ENCODE peak calls at places on chromosomes 5 and 9, in ten cellular contexts. One of them, this sample, is unnamed.

GRCh38 chr9:105331160-105331559 is 86.7 kb downstream of the SLC44A1 start:
- DNase-seq in aorta: no peak
- DNase-seq in Peyer's patch: no peak
- DNase-seq in CD4-positive, alpha-beta memory T cell: no peak
- DNase-seq in GM23248: no peak
- DNase-seq in A549: no peak
- DNase-seq in fibroblast of lung: no peak
- DNase-seq in CD4-positive, alpha-beta T cell: no peak
- DNase-seq in SK-N-SH: no peak
- DNase-seq in endodermal cell: no peak
- DNase-seq in this sample: no peak

GRCh38 chr5:7396169-7397004 is 449 bp downstream of the ADCY2 start:
- DNase-seq in aorta: peak; percentile 47
- DNase-seq in Peyer's patch: no peak
- DNase-seq in CD4-positive, alpha-beta memory T cell: no peak
- DNase-seq in GM23248: peak; percentile 50
- DNase-seq in A549: no peak
- DNase-seq in fibroblast of lung: peak; percentile 34
- DNase-seq in CD4-positive, alpha-beta T cell: no peak
- DNase-seq in SK-N-SH: peak; percentile 27
- DNase-seq in endodermal cell: peak; percentile 74
- DNase-seq in this sample: peak; percentile 3

GRCh38 chr5:156934450-156935211 is 28.4 kb downstream of the TIMD4 start:
- DNase-seq in aorta: no peak
- DNase-seq in Peyer's patch: peak; percentile 55
- DNase-seq in CD4-positive, alpha-beta memory T cell: peak; percentile 46
- DNase-seq in GM23248: peak; percentile 30
- DNase-seq in A549: peak; percentile 8
- DNase-seq in fibroblast of lung: no peak
- DNase-seq in CD4-positive, alpha-beta T cell: peak; percentile 47
- DNase-seq in SK-N-SH: peak; percentile 36
- DNase-seq in endodermal cell: peak; percentile 75
- DNase-seq in this sample: no peak

GRCh38 chr5:150209020-150209635 is 19.3 kb downstream of the SLC6A7 start:
- DNase-seq in aorta: peak; percentile 73
- DNase-seq in Peyer's patch: peak; percentile 83
- DNase-seq in CD4-positive, alpha-beta memory T cell: no peak
- DNase-seq in GM23248: peak; percentile 64
- DNase-seq in A549: no peak
- DNase-seq in fibroblast of lung: peak; percentile 85
- DNase-seq in CD4-positive, alpha-beta T cell: no peak
- DNase-seq in SK-N-SH: no peak
- DNase-seq in endodermal cell: no peak
- DNase-seq in this sample: peak; percentile 64

GRCh38 chr9:86034863-86035734 is 64.3 kb downstream of the GOLM1 start:
- DNase-seq in aorta: no peak
- DNase-seq in Peyer's patch: peak; percentile 72
- DNase-seq in CD4-positive, alpha-beta memory T cell: no peak
- DNase-seq in GM23248: peak; percentile 60
- DNase-seq in A549: peak; percentile 71
- DNase-seq in fibroblast of lung: peak; percentile 66
- DNase-seq in CD4-positive, alpha-beta T cell: no peak
- DNase-seq in SK-N-SH: peak; percentile 76
- DNase-seq in endodermal cell: peak; percentile 83
- DNase-seq in this sample: no peak

GRCh38 chr9:36862206-36863145 is 171.6 kb downstream of the PAX5 start:
- DNase-seq in aorta: peak; percentile 38
- DNase-seq in Peyer's patch: peak; percentile 62
- DNase-seq in CD4-positive, alpha-beta memory T cell: no peak
- DNase-seq in GM23248: peak; percentile 66
- DNase-seq in A549: peak; percentile 60
- DNase-seq in fibroblast of lung: peak; percentile 39
- DNase-seq in CD4-positive, alpha-beta T cell: no peak
- DNase-seq in SK-N-SH: peak; percentile 80
- DNase-seq in endodermal cell: peak; percentile 87
- DNase-seq in this sample: no peak

GRCh38 chr9:108903437-108904103 is 30.4 kb downstream of the ELP1 start:
- DNase-seq in aorta: no peak
- DNase-seq in Peyer's patch: no peak
- DNase-seq in CD4-positive, alpha-beta memory T cell: no peak
- DNase-seq in GM23248: no peak
- DNase-seq in A549: no peak
- DNase-seq in fibroblast of lung: peak; percentile 37
- DNase-seq in CD4-positive, alpha-beta T cell: no peak
- DNase-seq in SK-N-SH: no peak
- DNase-seq in endodermal cell: no peak
- DNase-seq in this sample: no peak

GRCh38 chr9:84325347-84325982 is 15.1 kb downstream of the SLC28A3 start:
- DNase-seq in aorta: no peak
- DNase-seq in Peyer's patch: peak; percentile 61
- DNase-seq in CD4-positive, alpha-beta memory T cell: no peak
- DNase-seq in GM23248: peak; percentile 47
- DNase-seq in A549: no peak
- DNase-seq in fibroblast of lung: peak; percentile 53
- DNase-seq in CD4-positive, alpha-beta T cell: no peak
- DNase-seq in SK-N-SH: no peak
- DNase-seq in endodermal cell: no peak
- DNase-seq in this sample: peak; percentile 41

GRCh38 chr9:124855944-124856773 is 2.9 kb downstream of the WDR38 start:
- DNase-seq in aorta: no peak
- DNase-seq in Peyer's patch: no peak
- DNase-seq in CD4-positive, alpha-beta memory T cell: peak; percentile 23
- DNase-seq in GM23248: peak; percentile 54
- DNase-seq in A549: no peak
- DNase-seq in fibroblast of lung: peak; percentile 23
- DNase-seq in CD4-positive, alpha-beta T cell: no peak
- DNase-seq in SK-N-SH: peak; percentile 73
- DNase-seq in endodermal cell: peak; percentile 93
- DNase-seq in this sample: no peak

GRCh38 chr5:175015028-175015427 is 290.6 kb downstream of the MSX2 start:
- DNase-seq in aorta: no peak
- DNase-seq in Peyer's patch: no peak
- DNase-seq in CD4-positive, alpha-beta memory T cell: no peak
- DNase-seq in GM23248: no peak
- DNase-seq in A549: peak; percentile 29
- DNase-seq in fibroblast of lung: no peak
- DNase-seq in CD4-positive, alpha-beta T cell: no peak
- DNase-seq in SK-N-SH: no peak
- DNase-seq in endodermal cell: no peak
- DNase-seq in this sample: no peak

GRCh38 chr9:114321759-114322158 is 1.1 kb upstream of the ORM1 start:
- DNase-seq in aorta: no peak
- DNase-seq in Peyer's patch: no peak
- DNase-seq in CD4-positive, alpha-beta memory T cell: no peak
- DNase-seq in GM23248: peak; percentile 58
- DNase-seq in A549: no peak
- DNase-seq in fibroblast of lung: peak; percentile 74
- DNase-seq in CD4-positive, alpha-beta T cell: no peak
- DNase-seq in SK-N-SH: no peak
- DNase-seq in endodermal cell: no peak
- DNase-seq in this sample: no peak

GRCh38 chr9:90099262-90099982 is 494.6 kb downstream of the GADD45G start:
- DNase-seq in aorta: no peak
- DNase-seq in Peyer's patch: no peak
- DNase-seq in CD4-positive, alpha-beta memory T cell: no peak
- DNase-seq in GM23248: peak; percentile 42
- DNase-seq in A549: no peak
- DNase-seq in fibroblast of lung: peak; percentile 37
- DNase-seq in CD4-positive, alpha-beta T cell: no peak
- DNase-seq in SK-N-SH: peak; percentile 43
- DNase-seq in endodermal cell: no peak
- DNase-seq in this sample: no peak

GRCh38 chr9:19781240-19781639 is 7.6 kb downstream of the SLC24A2 start:
- DNase-seq in aorta: no peak
- DNase-seq in Peyer's patch: no peak
- DNase-seq in CD4-positive, alpha-beta memory T cell: no peak
- DNase-seq in GM23248: no peak
- DNase-seq in A549: no peak
- DNase-seq in fibroblast of lung: no peak
- DNase-seq in CD4-positive, alpha-beta T cell: no peak
- DNase-seq in SK-N-SH: peak; percentile 27
- DNase-seq in endodermal cell: no peak
- DNase-seq in this sample: no peak

GRCh38 chr9:16356196-16356765 is 514.2 kb downstream of the BNC2 start:
- DNase-seq in aorta: no peak
- DNase-seq in Peyer's patch: no peak
- DNase-seq in CD4-positive, alpha-beta memory T cell: no peak
- DNase-seq in GM23248: no peak
- DNase-seq in A549: no peak
- DNase-seq in fibroblast of lung: no peak
- DNase-seq in CD4-positive, alpha-beta T cell: no peak
- DNase-seq in SK-N-SH: no peak
- DNase-seq in endodermal cell: no peak
- DNase-seq in this sample: no peak

GRCh38 chr9:4548796-4549725 is 58.8 kb downstream of the SLC1A1 start:
- DNase-seq in aorta: no peak
- DNase-seq in Peyer's patch: peak; percentile 49
- DNase-seq in CD4-positive, alpha-beta memory T cell: no peak
- DNase-seq in GM23248: peak; percentile 39
- DNase-seq in A549: peak; percentile 23
- DNase-seq in fibroblast of lung: no peak
- DNase-seq in CD4-positive, alpha-beta T cell: no peak
- DNase-seq in SK-N-SH: peak; percentile 16
- DNase-seq in endodermal cell: peak; percentile 92
- DNase-seq in this sample: no peak

DNA sequence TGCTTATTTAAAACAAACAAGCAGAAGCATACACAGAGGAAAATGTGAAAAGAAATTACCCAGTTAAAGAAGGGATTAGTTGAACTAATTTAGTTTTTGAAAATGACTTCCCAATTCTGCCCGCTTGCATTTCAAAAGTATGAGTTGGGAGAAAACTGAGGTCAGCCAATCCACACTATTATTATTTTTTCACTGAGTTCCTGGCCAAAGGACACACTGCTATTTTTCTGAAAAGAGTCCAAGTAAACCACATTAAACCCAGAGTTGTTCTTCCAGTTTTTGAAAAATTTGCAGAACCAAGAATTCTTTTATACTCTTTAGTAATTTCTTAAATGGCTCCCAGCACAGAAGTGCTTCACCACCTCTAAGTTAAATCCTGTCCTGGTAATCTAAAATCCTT is 7.5 kb downstream of the SMU1 start:
- DNase-seq in aorta: no peak
- DNase-seq in Peyer's patch: no peak
- DNase-seq in CD4-positive, alpha-beta memory T cell: no peak
- DNase-seq in GM23248: no peak
- DNase-seq in A549: no peak
- DNase-seq in fibroblast of lung: peak; percentile 28
- DNase-seq in CD4-positive, alpha-beta T cell: no peak
- DNase-seq in SK-N-SH: no peak
- DNase-seq in endodermal cell: no peak
- DNase-seq in this sample: no peak
- H3K27ac ChIP-seq in aorta: no peak overlapping the region
- H3K27ac ChIP-seq in Peyer's patch: no peak overlapping the region
- H3K27ac ChIP-seq in CD4-positive, alpha-beta memory T cell: no peak overlapping the region
- H3K27ac ChIP-seq in GM23248: no peak overlapping the region
- H3K27ac ChIP-seq in A549: no peak overlapping the region
- H3K27ac ChIP-seq in fibroblast of lung: no peak overlapping the region
- H3K27ac ChIP-seq in CD4-positive, alpha-beta T cell: no peak overlapping the region
- H3K27ac ChIP-seq in SK-N-SH: no peak overlapping the region
- H3K27ac ChIP-seq in endodermal cell: no peak overlapping the region
- H3K27ac ChIP-seq in this sample: no peak overlapping the region

GRCh38 chr5:671459-672328 is 21.5 kb downstream of the TPPP start:
- DNase-seq in aorta: peak; percentile 75
- DNase-seq in Peyer's patch: peak; percentile 89
- DNase-seq in CD4-positive, alpha-beta memory T cell: peak; percentile 73
- DNase-seq in GM23248: peak; percentile 78
- DNase-seq in A549: peak; percentile 75
- DNase-seq in fibroblast of lung: peak; percentile 27
- DNase-seq in CD4-positive, alpha-beta T cell: peak; percentile 59
- DNase-seq in SK-N-SH: peak; percentile 92
- DNase-seq in endodermal cell: peak; percentile 93
- DNase-seq in this sample: no peak

GRCh38 chr5:670396-671270 is 22.5 kb downstream of the TPPP start:
- DNase-seq in aorta: peak; percentile 42
- DNase-seq in Peyer's patch: no peak
- DNase-seq in CD4-positive, alpha-beta memory T cell: peak; percentile 31
- DNase-seq in GM23248: no peak
- DNase-seq in A549: no peak
- DNase-seq in fibroblast of lung: no peak
- DNase-seq in CD4-positive, alpha-beta T cell: no peak
- DNase-seq in SK-N-SH: peak; percentile 7
- DNase-seq in endodermal cell: no peak
- DNase-seq in this sample: no peak

GRCh38 chr5:673837-674629 is 19.1 kb downstream of the TPPP start:
- DNase-seq in aorta: peak; percentile 43
- DNase-seq in Peyer's patch: peak; percentile 45
- DNase-seq in CD4-positive, alpha-beta memory T cell: peak; percentile 41
- DNase-seq in GM23248: peak; percentile 30
- DNase-seq in A549: no peak
- DNase-seq in fibroblast of lung: no peak
- DNase-seq in CD4-positive, alpha-beta T cell: no peak
- DNase-seq in SK-N-SH: no peak
- DNase-seq in endodermal cell: no peak
- DNase-seq in this sample: no peak

GRCh38 chr5:673140-673836 is 19.9 kb downstream of the TPPP start:
- DNase-seq in aorta: peak; percentile 48
- DNase-seq in Peyer's patch: peak; percentile 46
- DNase-seq in CD4-positive, alpha-beta memory T cell: peak; percentile 35
- DNase-seq in GM23248: no peak
- DNase-seq in A549: no peak
- DNase-seq in fibroblast of lung: no peak
- DNase-seq in CD4-positive, alpha-beta T cell: no peak
- DNase-seq in SK-N-SH: peak; percentile 54
- DNase-seq in endodermal cell: no peak
- DNase-seq in this sample: no peak

GRCh38 chr5:672329-673139 is 20.6 kb downstream of the TPPP start:
- DNase-seq in aorta: peak; percentile 79
- DNase-seq in Peyer's patch: peak; percentile 86
- DNase-seq in CD4-positive, alpha-beta memory T cell: peak; percentile 97
- DNase-seq in GM23248: peak; percentile 81
- DNase-seq in A549: peak; percentile 79
- DNase-seq in fibroblast of lung: peak; percentile 67
- DNase-seq in CD4-positive, alpha-beta T cell: peak; percentile 55
- DNase-seq in SK-N-SH: peak; percentile 84
- DNase-seq in endodermal cell: peak; percentile 84
- DNase-seq in this sample: peak; percentile 16
- H3K27ac ChIP-seq in aorta: no peak overlapping the region
- H3K27ac ChIP-seq in Peyer's patch: peak overlapping the region; percentile 71
- H3K27ac ChIP-seq in CD4-positive, alpha-beta memory T cell: peak overlapping the region; percentile 59
- H3K27ac ChIP-seq in GM23248: no peak overlapping the region
- H3K27ac ChIP-seq in A549: peak overlapping the region; percentile 66
- H3K27ac ChIP-seq in fibroblast of lung: no peak overlapping the region
- H3K27ac ChIP-seq in CD4-positive, alpha-beta T cell: no peak overlapping the region
- H3K27ac ChIP-seq in SK-N-SH: no peak overlapping the region
- H3K27ac ChIP-seq in endodermal cell: peak overlapping the region; percentile 88
- H3K27ac ChIP-seq in this sample: no peak overlapping the region

GRCh38 chr5:17216176-17216973 is 1.1 kb upstream of the BASP1 start:
- DNase-seq in aorta: peak; percentile 86
- DNase-seq in Peyer's patch: peak; percentile 91
- DNase-seq in CD4-positive, alpha-beta memory T cell: no peak
- DNase-seq in GM23248: peak; percentile 90
- DNase-seq in A549: peak; percentile 73
- DNase-seq in fibroblast of lung: peak; percentile 70
- DNase-seq in CD4-positive, alpha-beta T cell: peak; percentile 9
- DNase-seq in SK-N-SH: peak; percentile 76
- DNase-seq in endodermal cell: peak; percentile 94
- DNase-seq in this sample: peak; percentile 39
- H3K27ac ChIP-seq in aorta: no peak overlapping the region
- H3K27ac ChIP-seq in Peyer's patch: peak overlapping the region; percentile 57
- H3K27ac ChIP-seq in CD4-positive, alpha-beta memory T cell: no peak overlapping the region
- H3K27ac ChIP-seq in GM23248: no peak overlapping the region
- H3K27ac ChIP-seq in A549: peak overlapping the region; percentile 98
- H3K27ac ChIP-seq in fibroblast of lung: no peak overlapping the region
- H3K27ac ChIP-seq in CD4-positive, alpha-beta T cell: no peak overlapping the region
- H3K27ac ChIP-seq in SK-N-SH: peak overlapping the region; percentile 20
- H3K27ac ChIP-seq in endodermal cell: peak overlapping the region; percentile 77
- H3K27ac ChIP-seq in this sample: peak overlapping the region; percentile 26

GRCh38 chr5:147711019-147711418 is 71.5 kb downstream of the JAKMIP2 start:
- DNase-seq in aorta: no peak
- DNase-seq in Peyer's patch: no peak
- DNase-seq in CD4-positive, alpha-beta memory T cell: no peak
- DNase-seq in GM23248: no peak
- DNase-seq in A549: no peak
- DNase-seq in fibroblast of lung: no peak
- DNase-seq in CD4-positive, alpha-beta T cell: no peak
- DNase-seq in SK-N-SH: no peak
- DNase-seq in endodermal cell: no peak
- DNase-seq in this sample: no peak
- H3K27ac ChIP-seq in aorta: no peak overlapping the region
- H3K27ac ChIP-seq in Peyer's patch: no peak overlapping the region
- H3K27ac ChIP-seq in CD4-positive, alpha-beta memory T cell: no peak overlapping the region
- H3K27ac ChIP-seq in GM23248: no peak overlapping the region
- H3K27ac ChIP-seq in A549: no peak overlapping the region
- H3K27ac ChIP-seq in fibroblast of lung: no peak overlapping the region
- H3K27ac ChIP-seq in CD4-positive, alpha-beta T cell: no peak overlapping the region
- H3K27ac ChIP-seq in SK-N-SH: no peak overlapping the region
- H3K27ac ChIP-seq in endodermal cell: no peak overlapping the region
- H3K27ac ChIP-seq in this sample: no peak overlapping the region